ENCODE peak calls at places on chromosomes 11 and 22, in nine cellular contexts. N, V, R, A, X, Z, J, T and S are unnamed samples.

GRCh38 chr11:27965559-27965958 is 142.4 kb downstream of the KIF18A start:
- DNase-seq in N (no peak), V (no peak), R (no peak), A (no peak), X (no peak), Z (no peak), J (no peak), T (no peak), S (no peak)

GRCh38 chr11:43835104-43835503 is 45.5 kb upstream of the ALKBH3 start:
- DNase-seq in N (no peak), V (peak; percentile 48), R (no peak), A (no peak), X (no peak), Z (peak; percentile 8), J (no peak), T (peak; percentile 71), S (no peak)

GRCh38 chr22:23180301-23180892 is at the start of gene BCR:
- DNase-seq in N (peak; percentile 81), V (no peak), R (peak; percentile 95), A (peak; percentile 74), X (peak; percentile 65), Z (peak; percentile 84), J (peak; percentile 72), T (peak; percentile 63), S (no peak)

GRCh38 chr11:44005076-44005800 is 42.5 kb upstream of the ACCSL start:
- DNase-seq in N (no peak), V (peak; percentile 2), R (no peak), A (no peak), X (no peak), Z (no peak), J (no peak), T (peak; percentile 75), S (no peak)

GRCh38 chr11:92226331-92227232 is 2.0 kb downstream of the FAT3 start:
- DNase-seq in N (no peak), V (no peak), R (peak; percentile 80), A (no peak), X (no peak), Z (peak; percentile 37), J (peak; percentile 35), T (no peak), S (peak; percentile 92)

GRCh38 chr11:132898021-132898420 is 634.3 kb downstream of the OPCML start:
- DNase-seq in N (no peak), V (no peak), R (no peak), A (no peak), X (peak; percentile 73), Z (no peak), J (peak; percentile 77), T (no peak), S (no peak)

GRCh38 chr11:122032317-122032716 is 83.7 kb downstream of the BLID start:
- DNase-seq in N (no peak), V (no peak), R (peak; percentile 56), A (no peak), X (no peak), Z (no peak), J (peak; percentile 76), T (no peak), S (no peak)

GRCh38 chr11:67439321-67440228 is 2.1 kb upstream of the PTPRCAP start:
- DNase-seq in N (peak; percentile 56), V (no peak), R (peak; percentile 48), A (peak; percentile 32), X (no peak), Z (no peak), J (peak; percentile 28), T (no peak), S (no peak)

GRCh38 chr11:113570906-113571305 is 95.7 kb upstream of the DRD2 start:
- DNase-seq in N (no peak), V (no peak), R (no peak), A (peak; percentile 52), X (no peak), Z (no peak), J (no peak), T (no peak), S (no peak)

GRCh38 chr11:113163291-113164030 is 150.9 kb upstream of the TTC12 start:
- DNase-seq in N (no peak), V (no peak), R (peak; percentile 18), A (no peak), X (no peak), Z (peak; percentile 45), J (no peak), T (peak; percentile 30), S (no peak)

GRCh38 chr11:118607401-118608267 is at the start of gene PHLDB1:
- DNase-seq in N (peak; percentile 87), V (no peak), R (peak; percentile 87), A (no peak), X (peak; percentile 67), Z (peak; percentile 82), J (peak; percentile 78), T (peak; percentile 62), S (peak; percentile 67)

GRCh38 chr22:31142285-31142684 is 2.0 kb upstream of the PLA2G3 start:
- DNase-seq in N (no peak), V (no peak), R (no peak), A (no peak), X (no peak), Z (no peak), J (no peak), T (no peak), S (no peak)

GRCh38 chr11:130531061-130531460 is 82.6 kb downstream of the ADAMTS15 start:
- DNase-seq in N (no peak), V (no peak), R (peak; percentile 84), A (no peak), X (no peak), Z (no peak), J (no peak), T (no peak), S (no peak)